ENCODE peak calls at places on chromosomes 4 and X, in five cellular contexts. Y, I, Q, N and J are unnamed samples.

GRCh38 chr4:33715996-33716395 is 2528.3 kb downstream of the ARAP2 start:
- DNase-seq in Y (no peak), I (peak), Q (no peak), N (no peak), J (no peak)

GRCh38 chr4:182265881-182266280 is 22.7 kb downstream of the TENM3 start:
- DNase-seq in Y (no peak), I (no peak), Q (no peak), N (no peak), J (no peak)

GRCh38 chr4:24889991-24890390 is 22.9 kb downstream of the CCDC149 start:
- DNase-seq in Y (no peak), I (peak), Q (no peak), N (no peak), J (no peak)

GRCh38 chr4:2818351-2818939 is 25.2 kb upstream of the ADD1 start:
- DNase-seq in Y (no peak), I (no peak), Q (peak), N (no peak), J (no peak)

GRCh38 chr4:107561481-107561880 is 158.6 kb downstream of the PAPSS1 start:
- DNase-seq in Y (no peak), I (peak), Q (no peak), N (no peak), J (no peak)

GRCh38 chrX:16772460-16772859 is 13.8 kb upstream of the TXLNG start:
- DNase-seq in Y (no peak), I (no peak), Q (peak), N (no peak), J (no peak)

GRCh38 chr4:84948056-84948455 is 18.4 kb downstream of the WDFY3 start:
- DNase-seq in Y (no peak), I (peak), Q (no peak), N (no peak), J (no peak)

GRCh38 chrX:109635151-109635550 is 10.2 kb upstream of the KCNE5 start:
- DNase-seq in Y (no peak), I (peak), Q (peak), N (no peak), J (no peak)

GRCh38 chrX:149829751-149830191 is 48.0 kb downstream of the MAGEA9 start:
- DNase-seq in Y (no peak), I (peak), Q (no peak), N (peak), J (no peak)